ENCODE peak calls at places on chromosomes 1 and 21, in four cellular contexts. B is psoas muscle, D is upper lobe of right lung, V is left ventricle myocardium inferior. S is an unnamed sample.

GRCh38 chr1:10688409-10688786 is 108.0 kb downstream of the CASZ1 start:
- DNase-seq in B (no peak), D (no peak), V (no peak), S (no peak)

GRCh38 chr1:200302893-200303250 is 107.0 kb downstream of the ZNF281 start:
- DNase-seq in B (no peak), D (no peak), V (no peak), S (peak; percentile 21)

GRCh38 chr1:8089535-8090228 is 63.6 kb upstream of the ERRFI1 start:
- DNase-seq in B (no peak), D (no peak), V (no peak), S (peak; percentile 73)

GRCh38 chr1:63859480-63860275 is 85.9 kb downstream of the ROR1 start:
- DNase-seq in B (no peak), D (no peak), V (no peak), S (no peak)

GRCh38 chr1:211133393-211133840 is 531 bp downstream of the KCNH1 start:
- DNase-seq in B (peak; percentile 51), D (no peak), V (no peak), S (no peak)

GRCh38 chr1:26391450-26391849 is 18.9 kb upstream of the ZNF683 start:
- DNase-seq in B (no peak), D (no peak), V (no peak), S (peak; percentile 70)

GRCh38 chr21:45256912-45257672 is 30.6 kb downstream of the POFUT2 start:
- DNase-seq in B (peak; percentile 27), D (no peak), V (no peak), S (no peak)

GRCh38 chr1:186304982-186305949 is 69.8 kb downstream of the TPR start:
- DNase-seq in B (no peak), D (no peak), V (no peak), S (peak; percentile 56)

GRCh38 chr1:35866998-35867397 is 16.0 kb upstream of the AGO1 start:
- DNase-seq in B (no peak), D (no peak), V (no peak), S (no peak)

GRCh38 chr21:15992171-15992570 is 262.4 kb downstream of the USP25 start:
- DNase-seq in B (no peak), D (no peak), V (no peak), S (peak; percentile 83)

GRCh38 chr1:151716771-151717631 is at the start of gene CELF3:
- DNase-seq in B (no peak), D (no peak), V (no peak), S (no peak)

GRCh38 chr1:220751130-220751529 is 3.0 kb downstream of the MTARC2 start:
- DNase-seq in B (no peak), D (no peak), V (no peak), S (no peak)

GRCh38 chr1:220742520-220742919 is 5.6 kb upstream of the MTARC2 start:
- DNase-seq in B (no peak), D (no peak), V (no peak), S (no peak)

GRCh38 chr1:220748091-220748934 is at the start of gene MTARC2:
- DNase-seq in B (peak; percentile 88), D (peak; percentile 90), V (peak; percentile 86), S (peak; percentile 73)

GRCh38 chr1:220750126-220750525 is 2.0 kb downstream of the MTARC2 start:
- DNase-seq in B (no peak), D (no peak), V (no peak), S (peak; percentile 18)

DNA sequence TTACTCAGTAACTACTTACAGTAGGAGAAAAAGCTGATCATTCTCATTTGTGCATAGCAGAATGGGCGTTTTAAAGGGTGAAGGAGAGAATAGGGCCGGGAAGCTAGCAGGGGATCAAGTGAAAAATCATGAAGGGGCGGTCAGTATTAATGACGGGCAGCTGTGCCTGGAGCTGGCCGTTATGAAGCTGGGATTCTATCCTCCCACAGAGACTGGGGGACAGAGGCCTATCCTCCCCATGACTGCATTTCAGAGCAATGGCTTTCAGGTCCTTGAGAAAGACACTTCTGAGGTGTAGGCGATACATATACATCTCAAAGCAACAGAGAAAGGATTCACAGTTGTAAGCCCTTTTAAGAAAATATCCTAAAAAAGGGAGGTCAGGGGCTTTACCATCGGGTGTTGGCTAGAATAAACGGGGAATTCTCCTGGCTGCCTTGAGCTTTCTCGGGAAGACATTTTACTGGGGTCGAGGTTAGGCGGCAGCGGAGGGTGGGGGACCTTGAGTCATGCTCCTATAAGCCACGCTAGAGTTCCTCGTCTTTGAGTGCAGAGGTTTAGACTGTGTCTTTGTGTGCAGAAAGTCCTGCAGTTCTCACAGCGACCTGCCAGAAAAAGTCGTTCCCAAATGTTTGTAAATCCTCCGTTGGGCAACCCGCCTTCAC is 564 bp upstream of the MTARC2 start:
- DNase-seq in B (no peak), D (no peak), V (no peak), S (no peak)
- H3K4me3 ChIP-seq in B (peak overlapping the region; percentile 76), D (peak overlapping the region; percentile 73), V (peak overlapping the region; percentile 87), S (peak overlapping the region; percentile 72)

DNA sequence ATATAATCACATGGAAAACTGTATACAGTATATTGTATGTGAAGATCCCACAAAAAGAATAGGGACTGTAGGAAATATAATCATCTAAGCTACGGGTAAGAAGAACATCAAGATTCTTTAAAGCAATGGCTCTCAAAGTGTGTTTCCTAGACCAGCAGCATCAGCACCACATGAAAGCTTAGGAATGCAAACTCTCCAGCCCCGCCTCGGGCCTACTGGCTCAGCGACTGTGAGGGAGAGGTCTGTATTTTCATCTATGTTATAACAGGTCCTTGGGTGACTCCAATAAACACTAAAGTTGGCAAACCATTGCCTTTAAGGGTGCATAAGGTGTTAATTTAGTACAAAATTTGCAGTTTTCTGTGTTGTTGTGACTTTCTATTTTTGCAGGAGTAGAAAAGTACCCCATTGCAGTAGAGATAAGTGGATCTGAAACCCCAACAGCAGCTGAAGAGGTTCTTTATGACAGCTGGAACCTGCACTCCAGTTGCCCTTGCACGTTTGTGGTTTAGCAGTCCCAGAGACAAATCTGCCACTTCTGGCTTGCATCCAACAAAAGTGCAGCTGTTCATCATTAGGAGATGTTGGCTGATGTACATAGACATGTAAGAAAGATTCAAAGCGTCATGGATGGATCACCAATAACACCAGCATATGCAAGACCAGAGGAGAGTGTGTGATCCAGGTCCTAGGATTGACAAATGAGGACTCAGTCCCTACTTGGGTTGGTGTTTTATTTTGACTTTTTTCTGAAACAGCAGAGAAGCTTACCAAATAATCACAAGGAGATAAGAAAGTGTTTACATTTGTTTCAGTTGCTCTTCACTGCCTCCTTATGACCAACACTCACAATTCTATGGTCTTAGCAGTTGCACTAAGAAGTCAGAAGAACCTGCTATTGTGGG is 15.9 kb upstream of the IFNAR1 start:
- DNase-seq in B (no peak), D (no peak), V (no peak), S (peak; percentile 65)
- TF ChIP-seq CTCF in B (no peak), D (no peak), V (no peak), S (no peak)

GRCh38 chr1:152884506-152884905 is 6.4 kb downstream of the SMCP start:
- DNase-seq in B (no peak), D (no peak), V (no peak), S (no peak)
- H3K4me3 ChIP-seq in B (no peak overlapping the region), D (no peak overlapping the region), V (no peak overlapping the region), S (no peak overlapping the region)

GRCh38 chr1:240170245-240170644 is 78.6 kb downstream of the FMN2 start:
- DNase-seq in B (no peak), D (no peak), V (no peak), S (no peak)

GRCh38 chr1:240170806-240171205 is 79.1 kb downstream of the FMN2 start:
- DNase-seq in B (no peak), D (no peak), V (no peak), S (no peak)

GRCh38 chr1:240171907-240172306 is 80.2 kb downstream of the FMN2 start:
- DNase-seq in B (no peak), D (no peak), V (no peak), S (no peak)

GRCh38 chr1:240164742-240165141 is 73.1 kb downstream of the FMN2 start:
- DNase-seq in B (no peak), D (no peak), V (no peak), S (no peak)

DNA sequence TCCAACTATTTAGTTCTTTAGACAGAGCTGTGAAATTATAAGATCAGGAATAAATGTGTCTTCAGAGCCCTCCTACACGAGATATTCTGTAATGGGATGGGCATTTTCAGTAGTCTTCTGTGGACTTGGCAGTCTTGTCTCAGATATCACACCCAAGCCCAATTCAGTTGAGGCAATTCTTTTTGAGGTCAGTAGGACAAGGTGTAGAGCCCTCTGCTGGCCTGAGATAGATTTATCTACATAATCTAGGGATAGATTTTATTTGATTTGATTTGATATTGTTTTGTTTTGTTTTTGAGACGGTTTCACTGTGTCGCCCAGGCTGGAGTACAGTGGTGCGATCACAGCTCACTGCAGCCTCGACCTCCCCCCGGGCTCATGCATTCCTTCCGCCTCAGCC is 77.5 kb downstream of the FMN2 start:
- DNase-seq in B (no peak), D (no peak), V (no peak), S (peak; percentile 63)
- TF ChIP-seq CTCF in B (no peak), D (peak; percentile 17), V (no peak), S (peak; percentile 46)